ENCODE peak calls at places on chromosomes 5 and 9, in nine cellular contexts. W is AG04449, Q is omental fat pad, P is ovary, E is fibroblast of lung, K is cardiac muscle cell, V is lower leg skin, Z is B cell, C is adrenal gland. N is an unnamed sample.

GRCh38 chr5:101174981-101175380 is 271.9 kb upstream of the ST8SIA4 start:
- DNase-seq in C (no peak), E (no peak), W (no peak), V (no peak), Z (no peak), Q (no peak), P (no peak), K (no peak), N (no peak)

GRCh38 chr5:6759401-6759800 is 46.2 kb downstream of the TENT4A start:
- DNase-seq in Z (no peak), V (no peak), C (no peak), W (no peak), E (no peak), P (no peak), K (peak; percentile 28), Q (no peak), N (peak; percentile 20)

GRCh38 chr9:85182381-85182780 is 512.9 kb downstream of the NTRK2 start:
- DNase-seq in Z (no peak), C (no peak), E (no peak), V (no peak), K (no peak), W (no peak), P (no peak), Q (no peak), N (no peak)

GRCh38 chr9:91421987-91422765 is 1.5 kb downstream of the NFIL3 start:
- DNase-seq in V (peak; percentile 16), K (peak; percentile 64), Z (peak; percentile 34), E (no peak), C (peak; percentile 61), Q (no peak), W (no peak), P (peak; percentile 40), N (peak; percentile 46)

GRCh38 chr9:68498816-68499215 is 41.9 kb downstream of the TMEM252 start:
- DNase-seq in V (no peak), K (no peak), P (no peak), W (no peak), Z (no peak), Q (no peak), C (no peak), E (no peak), N (no peak)

GRCh38 chr5:142322747-142323479 is 1.9 kb downstream of the SPRY4 start:
- DNase-seq in V (no peak), Z (no peak), W (no peak), K (no peak), Q (no peak), C (no peak), E (peak; percentile 85), P (no peak), N (no peak)

GRCh38 chr9:105066265-105066865 is 138.4 kb upstream of the ABCA1 start:
- DNase-seq in V (peak; percentile 62), E (no peak), Z (no peak), Q (no peak), W (no peak), P (no peak), K (no peak), C (no peak), N (no peak)

GRCh38 chr9:114098660-114099522 is at the start of gene KIF12:
- DNase-seq in K (peak; percentile 77), W (no peak), C (no peak), V (no peak), Z (peak; percentile 53), P (peak; percentile 43), Q (no peak), E (no peak), N (no peak)

GRCh38 chr5:67215592-67216471 is 19.2 kb upstream of the CD180 start:
- DNase-seq in Q (no peak), V (peak; percentile 83), E (peak; percentile 45), Z (peak; percentile 69), W (no peak), P (peak; percentile 37), K (peak; percentile 91), C (peak; percentile 67), N (peak; percentile 62)

GRCh38 chr5:40984884-40985283 is 75.6 kb downstream of the C7 start:
- DNase-seq in Z (no peak), Q (no peak), K (no peak), V (no peak), C (no peak), W (peak; percentile 60), E (peak; percentile 79), P (no peak), N (no peak)

GRCh38 chr5:177309351-177310191 is 2.1 kb downstream of the MXD3 start:
- DNase-seq in K (peak; percentile 74), P (no peak), V (no peak), Z (peak; percentile 75), Q (no peak), E (peak; percentile 83), W (no peak), C (no peak), N (peak; percentile 79)

GRCh38 chr5:177306674-177307543 is 3.3 kb downstream of the PRELID1 start:
- DNase-seq in K (no peak), E (peak; percentile 6), V (no peak), C (no peak), Q (no peak), W (no peak), P (no peak), Z (no peak), N (no peak)

GRCh38 chr5:177308740-177309139 is 3.0 kb downstream of the MXD3 start:
- DNase-seq in C (no peak), K (no peak), E (no peak), W (no peak), P (no peak), Z (no peak), V (no peak), Q (no peak), N (no peak)

GRCh38 chr5:177310332-177310731 is 1.4 kb downstream of the MXD3 start:
- DNase-seq in C (no peak), V (no peak), Q (no peak), W (no peak), Z (no peak), E (no peak), P (no peak), K (no peak), N (no peak)

GRCh38 chr5:177307544-177308363 is 3.9 kb downstream of the MXD3 start:
- DNase-seq in E (no peak), Q (no peak), P (no peak), Z (no peak), C (no peak), K (no peak), W (no peak), V (no peak), N (no peak)
- TF ChIP-seq CTCF in E (no peak), Q (no peak), P (no peak), Z (no peak), C (no peak), K (no peak), W (no peak), V (no peak), N (no peak)

DNA sequence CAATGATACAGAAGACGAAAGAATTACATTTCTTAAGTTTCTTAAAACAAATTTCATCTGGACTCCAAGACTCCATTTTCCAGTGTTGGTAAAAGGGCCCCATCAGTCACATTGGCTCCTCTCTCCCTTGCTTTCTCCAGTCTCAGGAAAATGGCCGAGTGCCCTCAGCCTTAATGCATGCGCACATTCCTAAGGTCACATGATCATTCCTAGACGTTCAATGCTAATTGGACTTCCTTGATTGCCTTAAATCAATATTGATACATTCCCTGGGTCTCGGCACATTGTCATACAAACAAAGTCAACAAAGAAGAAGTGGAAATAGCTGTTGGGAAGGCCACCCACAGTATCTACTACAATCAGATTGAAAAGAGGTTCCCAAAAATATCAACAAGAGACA is 413.6 kb upstream of the GRAMD2B start:
- DNase-seq in Z (no peak), Q (no peak), C (no peak), V (no peak), K (no peak), E (no peak), P (no peak), W (no peak), N (no peak)
- TF ChIP-seq CTCF in Z (no peak), Q (no peak), C (no peak), V (no peak), K (no peak), E (no peak), P (no peak), W (no peak), N (no peak)

GRCh38 chr5:91929522-91929817 is 546.4 kb upstream of the ARRDC3 start:
- DNase-seq in Z (no peak), W (no peak), P (no peak), V (no peak), E (no peak), C (no peak), Q (no peak), K (no peak), N (no peak)

GRCh38 chr5:91925249-91925648 is 542.1 kb upstream of the ARRDC3 start:
- DNase-seq in V (no peak), Z (no peak), K (no peak), Q (no peak), C (no peak), P (no peak), E (peak; percentile 23), W (no peak), N (no peak)

GRCh38 chr5:91927439-91927838 is 544.3 kb upstream of the ARRDC3 start:
- DNase-seq in V (no peak), Q (no peak), Z (no peak), K (no peak), C (no peak), E (no peak), W (no peak), P (no peak), N (no peak)

DNA sequence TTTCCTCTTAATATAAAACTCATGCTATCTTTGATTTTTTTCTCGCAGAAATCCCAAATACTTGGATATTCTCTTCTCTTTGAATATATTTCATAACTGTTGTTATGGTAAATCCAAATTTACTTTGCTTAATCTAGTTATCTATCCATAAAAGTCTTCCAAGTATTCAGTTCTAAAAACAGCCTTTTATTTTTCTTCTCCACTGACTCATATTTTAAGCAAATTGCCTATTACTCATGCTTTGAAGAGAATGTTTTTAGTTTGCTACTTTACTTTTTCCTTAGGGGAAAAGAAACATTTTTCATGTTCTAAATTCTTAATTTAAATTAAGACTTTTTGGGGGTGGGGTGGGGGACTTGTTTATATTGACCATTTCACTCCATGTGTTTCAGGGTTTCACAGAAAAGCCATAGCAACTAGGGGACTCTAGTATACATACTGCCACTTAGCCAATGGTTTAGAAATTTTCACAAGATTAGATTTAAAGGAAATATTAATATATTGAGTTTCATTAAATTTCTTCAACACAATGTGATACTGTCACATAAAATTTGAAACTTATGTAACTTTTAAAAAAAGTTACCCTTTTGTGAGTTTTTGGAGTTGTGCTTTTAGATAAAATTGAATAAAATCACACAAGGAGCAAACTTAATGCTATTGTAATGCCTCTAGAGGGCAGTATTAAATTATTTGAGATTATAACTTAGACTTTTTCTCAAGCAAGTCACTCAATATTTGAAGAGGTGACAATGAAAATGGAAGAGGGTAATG is 545.8 kb upstream of the ARRDC3 start:
- DNase-seq in W (no peak), Z (no peak), V (no peak), E (peak; percentile 52), K (peak; percentile 20), P (no peak), Q (no peak), C (no peak), N (peak; percentile 14)
- TF ChIP-seq CTCF in W (peak; percentile 8), Z (peak; percentile 44), V (no peak), E (peak; percentile 47), K (peak; percentile 48), P (no peak), Q (no peak), C (peak; percentile 45), N (peak; percentile 53)

DNA sequence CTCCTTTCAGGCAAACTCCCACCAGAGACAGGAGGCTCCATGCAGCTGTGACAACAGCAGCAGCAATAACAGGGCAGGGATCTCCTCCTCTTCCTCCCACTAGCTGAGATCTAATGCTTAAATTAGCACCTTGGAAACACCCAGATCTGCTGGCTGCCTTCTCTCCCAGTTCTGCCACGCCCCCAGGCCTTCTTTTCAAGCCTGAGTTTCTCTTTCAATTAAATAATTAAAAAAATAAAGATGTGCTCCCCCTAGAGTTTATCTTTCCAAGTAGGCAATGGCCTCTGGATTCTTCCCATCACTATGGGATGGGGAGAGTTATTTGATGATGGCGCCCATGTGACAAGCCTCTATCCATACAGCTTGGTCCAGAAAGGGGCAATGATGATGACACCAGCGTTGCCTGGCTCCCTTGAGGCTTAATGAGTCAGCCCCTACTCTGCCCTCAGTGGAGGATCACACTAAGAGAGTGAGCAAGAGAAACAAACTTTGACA is 3.8 kb downstream of the FAM219A start:
- DNase-seq in E (peak; percentile 71), W (peak; percentile 17), K (no peak), Q (no peak), C (no peak), P (no peak), Z (no peak), V (peak; percentile 27), N (no peak)
- TF ChIP-seq CTCF in E (peak; percentile 17), W (no peak), K (peak; percentile 27), Q (no peak), C (no peak), P (no peak), Z (no peak), V (no peak), N (no peak)